ENCODE peak calls at places on chromosomes 6 and 20, in ten cellular contexts. B is fibroblast of mammary gland; S is uterus; K is NCI-H2081; A is activated T-cell treated with anti-CD3 and anti-CD28 coated beads, Interleukin-2, amount 50 U/mL, for 4 hours; D is stromal cell of bone marrow; W is bronchial epithelial cell; M is CD8-positive, alpha-beta T cell; F is activated naive CD8-positive, alpha-beta T cell treated with anti-CD3 and anti-CD28 coated beads, Interleukin-2, amount 50 U/mL, for 24 hours; Y is activated CD4-positive, alpha-beta T cell treated with anti-CD3 and anti-CD28 coated beads for 36 hours. E is an unnamed sample.

GRCh38 chr6:166999145-166999844 is at the start of gene CEP43:
- DNase-seq in F (peak; percentile 93), Y (peak; percentile 91), A (peak; percentile 81), K (peak; percentile 88), M (peak; percentile 94), W (peak; percentile 79), S (peak; percentile 94), B (peak; percentile 92), D (peak; percentile 91), E (peak; percentile 79)

GRCh38 chr6:105326216-105326615 is 76.7 kb downstream of the PREP start:
- DNase-seq in M (no peak), Y (no peak), W (no peak), S (no peak), B (peak; percentile 82), K (peak; percentile 73), D (peak; percentile 68), A (no peak), F (no peak), E (peak; percentile 73)

GRCh38 chr6:4809999-4810918 is 34.1 kb downstream of the CDYL start:
- DNase-seq in M (no peak), D (no peak), B (peak; percentile 83), K (no peak), S (no peak), F (no peak), Y (no peak), A (no peak), W (peak; percentile 91), E (no peak)

GRCh38 chr6:70758883-70759282 is 91.2 kb downstream of the SMAP1 start:
- DNase-seq in B (no peak), F (no peak), A (no peak), S (no peak), M (no peak), Y (no peak), D (no peak), K (no peak), W (no peak), E (no peak)

GRCh38 chr6:4658486-4658885 is 117.7 kb upstream of the CDYL start:
- DNase-seq in B (no peak), K (no peak), W (no peak), A (no peak), S (no peak), M (peak; percentile 13), D (no peak), F (no peak), Y (no peak), E (no peak)

GRCh38 chr6:5905431-5906339 is 101.0 kb downstream of the NRN1 start:
- DNase-seq in K (no peak), B (peak; percentile 97), F (no peak), A (no peak), W (peak; percentile 51), Y (no peak), S (peak; percentile 82), D (peak; percentile 98), M (no peak), E (peak; percentile 54)

GRCh38 chr20:63432577-63433061 is 39.8 kb downstream of the KCNQ2 start:
- DNase-seq in F (no peak), W (no peak), S (no peak), A (no peak), K (no peak), B (no peak), D (no peak), Y (no peak), M (no peak), E (no peak)

GRCh38 chr20:2005831-2006426 is 12.1 kb upstream of the PDYN start:
- DNase-seq in F (peak; percentile 70), M (peak; percentile 70), Y (peak; percentile 83), B (peak; percentile 45), D (peak; percentile 18), K (peak; percentile 6), A (peak; percentile 39), S (no peak), W (peak; percentile 43), E (peak; percentile 17)

GRCh38 chr6:97626586-97627441 is 343.8 kb upstream of the MMS22L start:
- DNase-seq in A (no peak), S (no peak), Y (no peak), D (peak; percentile 15), M (no peak), F (no peak), W (no peak), B (peak; percentile 3), K (peak; percentile 5), E (no peak)

GRCh38 chr6:19723533-19723932 is 113.6 kb upstream of the ID4 start:
- DNase-seq in K (no peak), D (peak; percentile 85), B (peak; percentile 94), M (no peak), S (no peak), F (no peak), Y (no peak), W (peak; percentile 74), A (no peak), E (peak; percentile 84)

GRCh38 chr20:62043131-62043914 is 22.4 kb downstream of the TAF4 start:
- DNase-seq in A (no peak), W (no peak), D (no peak), Y (no peak), S (peak; percentile 47), K (no peak), B (peak; percentile 68), M (no peak), F (no peak), E (no peak)

GRCh38 chr6:25627001-25627400 is 25.0 kb upstream of the SCGN start:
- DNase-seq in D (no peak), F (no peak), S (no peak), W (peak; percentile 32), A (no peak), B (no peak), Y (no peak), K (no peak), M (no peak), E (no peak)

GRCh38 chr6:112014483-112014882 is 39.4 kb upstream of the CCN6 start:
- DNase-seq in A (no peak), K (no peak), W (no peak), B (peak; percentile 70), S (no peak), Y (no peak), D (peak; percentile 61), M (no peak), F (no peak), E (peak; percentile 36)

GRCh38 chr6:3623451-3624267 is 127.9 kb downstream of the PXDC1 start:
- DNase-seq in W (no peak), F (peak; percentile 5), M (peak; percentile 59), D (no peak), S (no peak), K (no peak), Y (no peak), A (no peak), B (no peak), E (no peak)

GRCh38 chr6:38346291-38347079 is 293.2 kb downstream of the BTBD9 start:
- DNase-seq in W (peak; percentile 8), Y (no peak), M (no peak), S (no peak), K (no peak), D (peak; percentile 88), F (no peak), B (peak; percentile 91), A (no peak), E (peak; percentile 90)